ENCODE peak calls at places on chromosomes 5 and 9, in nine cellular contexts. N is NCI-H345; Z is HTR-8/SVneo; M is stimulated activated CD8-positive, alpha-beta memory T cell treated with anti-CD3 and anti-CD28 coated beads, Interleukin-7, amount 100 ng/mL, for 24 hours; T is RCC 7860; F is GDM1; W is heart left ventricle; A is left ventricle myocardium inferior; Y is fibroblast of the aortic adventitia. U is an unnamed sample.
A peak's percentile ranks its signal among the peaks of the same experiment; 100 is the strongest.

GRCh38 chr9:33714989-33715388 is 80.4 kb upstream of the PRSS3 start:
- DNase-seq in W (no peak), Z (no peak), F (no peak), N (no peak), A (no peak), M (no peak), T (no peak), Y (no peak), U (no peak)

GRCh38 chr9:91119147-91119546 is 242.6 kb downstream of the AUH start:
- DNase-seq in F (no peak), M (no peak), Z (peak; percentile 43), A (no peak), W (no peak), N (no peak), Y (peak; percentile 47), T (no peak), U (no peak)

GRCh38 chr5:45262061-45262590 is 434.1 kb downstream of the HCN1 start:
- DNase-seq in M (no peak), Z (no peak), Y (no peak), W (no peak), T (no peak), A (no peak), N (no peak), F (no peak), U (no peak)

GRCh38 chr5:138439537-138440225 is 824 bp downstream of the REEP2 start:
- DNase-seq in F (no peak), M (no peak), A (no peak), W (no peak), N (no peak), Y (no peak), Z (peak; percentile 41), T (no peak), U (no peak)

GRCh38 chr5:78640622-78641021 is 8.0 kb downstream of the LHFPL2 start:
- DNase-seq in F (no peak), Z (no peak), M (no peak), N (no peak), W (no peak), Y (peak; percentile 39), A (no peak), T (peak; percentile 74), U (no peak)

GRCh38 chr9:94011134-94011533 is 56.0 kb upstream of the BARX1 start:
- DNase-seq in Y (peak; percentile 45), T (no peak), W (no peak), Z (no peak), F (no peak), N (no peak), M (no peak), A (no peak), U (no peak)

GRCh38 chr9:133144887-133145466 is 18.7 kb downstream of the GBGT1 start:
- DNase-seq in N (no peak), A (no peak), M (no peak), Y (no peak), W (no peak), T (no peak), Z (no peak), F (no peak), U (no peak)

GRCh38 chr9:69455311-69455710 is 130.3 kb downstream of the ENTREP1 start:
- DNase-seq in N (peak; percentile 65), Y (no peak), M (no peak), Z (no peak), T (no peak), F (no peak), A (no peak), W (no peak), U (no peak)

GRCh38 chr5:588406-588995 is 23.6 kb upstream of the CEP72 start:
- DNase-seq in M (no peak), T (no peak), Z (no peak), Y (no peak), A (no peak), N (no peak), F (no peak), W (no peak), U (no peak)

GRCh38 chr5:139638736-139639618 is 9.2 kb upstream of the CXXC5 start:
- DNase-seq in A (no peak), N (no peak), Y (no peak), W (no peak), M (no peak), F (no peak), T (no peak), Z (no peak), U (no peak)

GRCh38 chr5:157541452-157542118 is 34.0 kb downstream of the ADAM19 start:
- DNase-seq in Y (no peak), M (no peak), F (no peak), T (no peak), N (no peak), W (no peak), A (no peak), Z (no peak), U (no peak)

GRCh38 chr5:2532809-2533208 is 218.7 kb downstream of the IRX2 start:
- DNase-seq in A (no peak), N (no peak), T (no peak), W (no peak), F (no peak), M (no peak), Y (no peak), Z (no peak), U (no peak)

GRCh38 chr9:122118343-122119165 is 25.4 kb upstream of the TTLL11 start:
- DNase-seq in Z (no peak), W (no peak), T (no peak), A (no peak), Y (peak; percentile 52), F (no peak), N (no peak), M (no peak), U (no peak)

GRCh38 chr5:157280927-157281326 is 15.0 kb downstream of the CYFIP2 start:
- DNase-seq in W (no peak), M (no peak), F (no peak), A (no peak), N (no peak), T (no peak), Y (peak; percentile 80), Z (no peak), U (no peak)

GRCh38 chr5:139004374-139005307 is 129.5 kb upstream of the LRRTM2 start:
- DNase-seq in T (no peak), W (no peak), Y (no peak), M (no peak), N (no peak), Z (no peak), F (no peak), A (no peak), U (no peak)

GRCh38 chr5:58860680-58861079 is 277.8 kb downstream of the RAB3C start:
- DNase-seq in W (no peak), Z (no peak), F (peak; percentile 33), Y (no peak), A (no peak), N (no peak), M (no peak), T (no peak), U (no peak)

GRCh38 chr9:124410321-124410913 is 4.8 kb downstream of the PSMB7 start:
- DNase-seq in N (no peak), M (no peak), A (no peak), W (no peak), Y (peak; percentile 43), Z (no peak), F (no peak), T (no peak), U (no peak)

GRCh38 chr5:120765189-120765588 is 301.1 kb downstream of the PRR16 start:
- DNase-seq in N (no peak), W (no peak), Y (peak; percentile 36), Z (no peak), A (no peak), F (no peak), M (no peak), T (no peak), U (no peak)

GRCh38 chr9:113488071-113488470 is 24.5 kb downstream of the RGS3 start:
- DNase-seq in A (no peak), M (no peak), N (no peak), T (no peak), Y (no peak), F (no peak), W (no peak), Z (no peak), U (no peak)

GRCh38 chr5:1386274-1386717 is 41.4 kb upstream of the CLPTM1L start:
- DNase-seq in A (peak; percentile 38), W (peak; percentile 58), N (peak; percentile 72), Z (peak; percentile 42), M (peak; percentile 36), F (no peak), T (no peak), Y (peak; percentile 23), U (peak; percentile 68)

GRCh38 chr5:171757853-171758535 is 27.6 kb upstream of the SMIM23 start:
- DNase-seq in W (no peak), F (no peak), M (no peak), N (no peak), T (peak; percentile 89), Z (peak; percentile 60), A (no peak), Y (peak; percentile 94), U (peak; percentile 56)

GRCh38 chr9:116605904-116606341 is 81.2 kb upstream of the TRIM32 start:
- DNase-seq in N (no peak), T (no peak), W (peak; percentile 66), F (no peak), Z (no peak), M (no peak), Y (peak; percentile 82), A (peak; percentile 56), U (no peak)

GRCh38 chr5:91816674-91817073 is 433.6 kb upstream of the ARRDC3 start:
- DNase-seq in T (no peak), A (no peak), M (no peak), Z (no peak), F (no peak), W (no peak), Y (no peak), N (no peak), U (no peak)

GRCh38 chr5:141866111-141866510 is 12.1 kb downstream of the PCDH1 start:
- DNase-seq in A (no peak), W (no peak), Y (no peak), N (no peak), Z (no peak), F (no peak), T (no peak), M (no peak), U (peak; percentile 97)

GRCh38 chr9:83473488-83473971 is 64.7 kb downstream of the FRMD3 start:
- DNase-seq in W (no peak), Z (no peak), F (no peak), Y (peak; percentile 34), N (no peak), M (no peak), T (peak; percentile 49), A (no peak), U (peak; percentile 61)

GRCh38 chr5:88660326-88660946 is 222.5 kb downstream of the MEF2C start:
- DNase-seq in T (peak; percentile 80), A (no peak), F (no peak), W (no peak), Z (peak; percentile 31), N (peak; percentile 65), M (no peak), Y (peak; percentile 26), U (no peak)

GRCh38 chr5:58314356-58315045 is 145.4 kb downstream of the PLK2 start:
- DNase-seq in M (no peak), F (no peak), T (no peak), Y (peak; percentile 55), A (no peak), W (no peak), Z (no peak), N (no peak), U (peak; percentile 67)

GRCh38 chr9:129568560-129569505 is 52.1 kb downstream of the C9orf50 start:
- DNase-seq in A (peak; percentile 55), M (no peak), T (no peak), W (peak; percentile 71), Z (no peak), N (no peak), F (no peak), Y (no peak), U (peak; percentile 36)

GRCh38 chr5:76084496-76085285 is 1.5 kb downstream of the SV2C start:
- DNase-seq in T (no peak), Y (peak; percentile 30), A (no peak), F (no peak), N (peak; percentile 24), Z (no peak), W (no peak), M (no peak), U (no peak)

GRCh38 chr9:115593587-115594091 is 475.7 kb upstream of the TNC start:
- DNase-seq in W (no peak), M (no peak), Y (peak; percentile 83), N (peak; percentile 22), F (no peak), T (peak; percentile 66), A (no peak), Z (no peak), U (peak; percentile 49)

GRCh38 chr5:80238778-80239679 is 16.8 kb downstream of the SERINC5 start:
- DNase-seq in A (peak; percentile 72), Z (no peak), Y (peak; percentile 75), T (no peak), W (peak; percentile 84), M (no peak), F (no peak), N (peak; percentile 56), U (peak; percentile 40)

U was measured in HT-29.